ENCODE peak calls at places on chromosome 3, in ten cellular contexts. N is GM06990; M is Kasumi-1; Y is IMR-90; L is sigmoid colon; S is RWPE1; R is T1000; I is foreskin fibroblast; C is ELF-1; Q is stimulated activated CD8-positive, alpha-beta memory T cell treated with anti-CD3 and anti-CD28 coated beads, Interleukin-7, amount 100 ng/mL, for 48 hours. X is an unnamed sample.

GRCh38 chr3:51163051-51163450 is 222.0 kb upstream of the MANF start:
- DNase-seq in M (no peak), L (no peak), Y (no peak), Q (no peak), N (no peak), R (no peak), S (no peak), I (no peak), C (no peak), X (no peak)

GRCh38 chr3:138775254-138775595 is 59.5 kb downstream of the PIK3CB start:
- DNase-seq in I (peak), N (no peak), Y (no peak), M (peak), Q (no peak), S (no peak), C (no peak), R (no peak), L (no peak), X (no peak)

GRCh38 chr3:54188176-54188791 is 65.9 kb downstream of the CACNA2D3 start:
- DNase-seq in Y (peak), C (peak), Q (no peak), I (peak), S (peak), L (no peak), N (peak), M (peak), R (no peak), X (peak)

GRCh38 chr3:122583770-122584169 is 6.3 kb downstream of the PARP15 start:
- DNase-seq in Y (no peak), I (no peak), L (no peak), C (no peak), S (no peak), Q (no peak), M (peak), N (no peak), R (no peak), X (no peak)

GRCh38 chr3:67601919-67602608 is 52.3 kb downstream of the SUCLG2 start:
- DNase-seq in Y (no peak), L (no peak), N (no peak), C (no peak), S (no peak), R (no peak), Q (no peak), M (peak), I (no peak), X (no peak)

GRCh38 chr3:72258786-72259185 is 473.8 kb upstream of the PROK2 start:
- DNase-seq in N (no peak), C (no peak), M (peak), R (no peak), Q (no peak), L (no peak), S (no peak), I (no peak), Y (no peak), X (no peak)

GRCh38 chr3:54264050-54264449 is 141.7 kb downstream of the CACNA2D3 start:
- DNase-seq in Q (no peak), M (no peak), S (no peak), R (no peak), Y (no peak), C (no peak), N (no peak), L (no peak), I (no peak), X (no peak)

GRCh38 chr3:184620101-184620798 is 58.7 kb downstream of the EPHB3 start:
- DNase-seq in M (no peak), N (no peak), Q (no peak), I (no peak), Y (peak), L (no peak), C (no peak), S (peak), R (no peak), X (no peak)

GRCh38 chr3:39414421-39414907 is 7.9 kb downstream of the RPSA start:
- DNase-seq in I (peak), C (peak), M (no peak), Q (no peak), N (no peak), S (no peak), Y (no peak), R (no peak), L (no peak), X (no peak)

GRCh38 chr3:19202303-19202702 is 54.0 kb downstream of the KCNH8 start:
- DNase-seq in I (no peak), L (no peak), R (no peak), N (no peak), Y (no peak), M (no peak), Q (no peak), S (no peak), C (no peak), X (no peak)

GRCh38 chr3:157335198-157335597 is 101.5 kb upstream of the PTX3 start:
- DNase-seq in N (no peak), I (no peak), Y (no peak), S (no peak), L (no peak), Q (no peak), R (no peak), M (no peak), C (peak), X (no peak)